ENCODE peak calls at places on chromosome 2, in nine cellular contexts. H, D, K, N, U, E, Z, J and Y are unnamed samples.

GRCh38 chr2:231152800-231153557 is 28.1 kb upstream of the HTR2B start:
- DNase-seq in H (peak; percentile 82), D (no peak), K (no peak), N (no peak), U (no peak), E (no peak), Z (no peak), J (no peak), Y (no peak)

GRCh38 chr2:31038385-31038784 is 99.9 kb downstream of the GALNT14 start:
- DNase-seq in H (no peak), D (no peak), K (no peak), N (no peak), U (no peak), E (no peak), Z (no peak), J (no peak), Y (no peak)

GRCh38 chr2:14385043-14385442 is 247.5 kb upstream of the LRATD1 start:
- DNase-seq in H (no peak), D (no peak), K (peak; percentile 11), N (no peak), U (no peak), E (no peak), Z (no peak), J (no peak), Y (no peak)

GRCh38 chr2:164910091-164910899 is 45.0 kb downstream of the SLC38A11 start:
- DNase-seq in H (no peak), D (peak; percentile 37), K (peak; percentile 64), N (no peak), U (no peak), E (peak; percentile 69), Z (no peak), J (peak; percentile 50), Y (no peak)

GRCh38 chr2:172428841-172429173 is 1.4 kb downstream of the ITGA6 start:
- DNase-seq in H (no peak), D (no peak), K (no peak), N (no peak), U (no peak), E (no peak), Z (no peak), J (no peak), Y (no peak)

GRCh38 chr2:99867690-99868089 is 274.7 kb downstream of the AFF3 start:
- DNase-seq in H (no peak), D (no peak), K (peak; percentile 18), N (no peak), U (no peak), E (peak; percentile 78), Z (no peak), J (no peak), Y (no peak)

GRCh38 chr2:198134287-198134955 is 330.0 kb downstream of the PLCL1 start:
- DNase-seq in H (no peak), D (no peak), K (no peak), N (no peak), U (no peak), E (no peak), Z (no peak), J (no peak), Y (no peak)

GRCh38 chr2:239386001-239386670 is 14.7 kb downstream of the HDAC4 start:
- DNase-seq in H (no peak), D (no peak), K (no peak), N (no peak), U (no peak), E (no peak), Z (peak; percentile 80), J (no peak), Y (no peak)

GRCh38 chr2:111101592-111101991 is 19.1 kb upstream of the BCL2L11 start:
- DNase-seq in H (no peak), D (no peak), K (no peak), N (no peak), U (no peak), E (no peak), Z (no peak), J (no peak), Y (no peak)

DNA sequence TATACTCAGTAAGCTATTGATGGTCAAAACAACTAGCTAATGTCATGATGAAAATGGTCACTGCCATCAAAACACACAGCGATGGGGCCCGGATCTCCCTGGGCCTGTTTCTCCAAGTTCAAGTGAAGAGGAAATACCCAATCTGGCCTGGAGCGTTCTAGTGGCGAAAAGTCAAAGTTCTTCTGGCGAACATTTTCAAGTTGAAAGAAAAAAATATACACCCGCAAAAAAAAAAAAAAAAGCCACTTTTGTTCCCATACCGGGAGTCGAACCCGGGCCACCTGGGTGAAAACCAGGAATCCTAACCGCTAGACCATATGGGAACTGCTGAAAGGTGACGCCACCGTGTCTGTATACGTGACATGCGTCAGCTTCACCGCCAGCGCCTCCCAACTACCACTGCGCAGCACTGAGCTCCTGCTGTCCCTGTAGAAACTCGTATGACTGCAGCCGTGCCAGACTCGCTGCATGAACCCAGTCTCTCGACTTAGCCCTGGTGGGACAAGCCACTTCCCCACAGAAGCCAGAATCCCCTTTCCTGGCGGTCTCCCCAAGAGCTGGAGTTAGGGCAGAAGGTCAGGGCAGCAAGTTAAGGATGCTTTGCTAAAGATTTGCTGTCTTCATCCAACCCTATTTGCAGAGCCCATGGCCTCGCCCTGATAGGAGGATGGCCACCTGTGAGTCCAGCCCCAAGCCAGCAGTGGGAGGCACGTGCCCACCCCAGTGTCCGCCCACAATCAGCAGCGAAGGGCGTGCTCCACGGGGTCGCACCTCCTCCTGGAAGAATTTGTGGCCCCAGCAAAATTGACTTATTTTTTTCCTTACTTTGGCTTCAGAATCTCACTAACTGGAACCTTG is 5.6 kb upstream of the IMP4 start:
- DNase-seq in H (no peak), D (peak; percentile 47), K (peak; percentile 83), N (peak; percentile 72), U (peak; percentile 55), E (peak; percentile 79), Z (peak; percentile 93), J (peak; percentile 23), Y (peak; percentile 86)
- TF ChIP-seq CTCF in H (peak; percentile 11), D (no peak), K (no peak), N (no peak), U (no peak), E (no peak), Z (no peak), J (no peak), Y (no peak)

DNA sequence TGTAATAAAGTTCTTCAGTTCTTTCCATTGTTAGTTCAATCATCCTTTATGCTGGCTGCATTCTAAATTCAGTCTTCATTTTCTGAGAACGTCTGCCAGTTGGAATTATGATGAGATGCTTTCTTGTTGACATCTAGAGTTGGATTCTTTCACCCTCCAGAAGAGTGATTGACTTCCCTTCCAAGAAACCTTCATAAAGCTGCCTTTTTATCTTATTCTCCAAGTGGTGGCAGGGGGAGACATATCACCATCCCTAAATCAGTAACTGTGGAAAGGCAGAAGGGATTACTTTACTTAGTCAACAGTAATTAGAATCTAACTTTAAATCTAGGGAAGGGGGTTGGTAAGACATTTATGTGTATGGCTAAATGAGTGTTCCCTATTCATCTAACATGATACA is 86.8 kb upstream of the GULP1 start:
- DNase-seq in H (no peak), D (no peak), K (no peak), N (no peak), U (no peak), E (no peak), Z (no peak), J (no peak), Y (no peak)
- TF ChIP-seq CTCF in H (no peak), D (no peak), K (no peak), N (no peak), U (no peak), E (no peak), Z (peak; percentile 30), J (no peak), Y (no peak)

GRCh38 chr2:71804251-71804650 is 343.4 kb downstream of the CYP26B1 start:
- DNase-seq in H (no peak), D (no peak), K (peak; percentile 7), N (no peak), U (no peak), E (no peak), Z (no peak), J (no peak), Y (no peak)
- TF ChIP-seq CTCF in H (peak; percentile 31), D (no peak), K (no peak), N (no peak), U (no peak), E (peak; percentile 39), Z (peak; percentile 51), J (no peak), Y (no peak)

DNA sequence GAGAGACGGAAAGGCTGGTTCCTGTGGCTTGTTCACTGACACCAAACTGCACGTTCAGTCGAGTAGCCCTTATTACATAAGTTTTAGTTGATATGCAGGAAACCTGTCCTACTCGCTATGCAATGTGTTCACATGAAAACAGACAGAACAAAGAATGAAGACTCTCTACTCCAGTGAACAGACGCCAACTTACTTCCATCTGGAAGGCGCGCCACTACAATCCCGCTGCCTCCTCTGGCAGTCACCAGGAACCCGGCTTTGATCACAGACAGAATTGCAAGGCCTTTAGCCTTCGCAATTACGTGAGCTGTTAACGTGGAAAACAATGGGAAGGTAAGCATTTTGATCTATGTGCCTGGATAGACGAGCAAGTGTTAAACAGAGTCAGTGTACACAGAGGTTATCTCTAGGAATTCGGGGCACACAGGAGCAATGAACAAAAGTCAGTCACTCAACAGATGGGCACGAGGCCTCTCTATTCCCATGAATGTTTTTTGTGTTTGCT is 14.2 kb downstream of the SH3YL1 start:
- DNase-seq in H (no peak), D (no peak), K (no peak), N (no peak), U (no peak), E (no peak), Z (no peak), J (no peak), Y (no peak)
- TF ChIP-seq CTCF in H (no peak), D (no peak), K (no peak), N (no peak), U (no peak), E (no peak), Z (no peak), J (no peak), Y (no peak)

GRCh38 chr2:171089489-171089888 is 71.2 kb downstream of the TLK1 start:
- DNase-seq in H (no peak), D (no peak), K (no peak), N (no peak), U (no peak), E (no peak), Z (no peak), J (no peak), Y (no peak)
- TF ChIP-seq CTCF in H (no peak), D (no peak), K (no peak), N (no peak), U (no peak), E (no peak), Z (no peak), J (no peak), Y (no peak)

GRCh38 chr2:88919087-88919738 is 227.7 kb downstream of the RPIA start:
- DNase-seq in H (no peak), D (peak; percentile 32), K (peak; percentile 51), N (no peak), U (no peak), E (peak; percentile 14), Z (no peak), J (no peak), Y (peak; percentile 29)
- TF ChIP-seq CTCF in H (peak; percentile 53), D (peak; percentile 53), K (peak; percentile 74), N (no peak), U (no peak), E (peak; percentile 49), Z (peak; percentile 76), J (peak; percentile 71), Y (peak; percentile 24)

DNA sequence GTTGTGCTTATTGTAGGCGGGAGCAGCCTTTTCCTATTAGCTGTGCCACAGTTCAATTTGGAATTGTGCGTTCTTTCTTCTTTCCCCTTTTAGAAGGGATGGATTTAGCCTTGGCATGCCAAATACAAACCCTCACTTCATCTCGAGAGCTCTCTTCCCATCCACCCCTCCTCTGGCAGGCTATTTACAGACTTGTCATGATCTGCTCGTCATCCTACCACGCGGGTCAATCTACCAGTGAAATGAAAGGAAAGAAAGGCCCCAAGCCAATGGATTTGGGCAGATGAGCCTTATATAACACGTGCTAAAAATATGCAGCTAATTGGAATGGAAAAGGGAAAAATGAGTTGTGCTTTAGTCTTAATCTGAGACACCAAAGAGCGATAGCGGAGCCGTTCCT is 277.5 kb downstream of the PRKCE start:
- DNase-seq in H (no peak), D (no peak), K (no peak), N (no peak), U (no peak), E (no peak), Z (no peak), J (no peak), Y (no peak)
- TF ChIP-seq CTCF in H (no peak), D (no peak), K (no peak), N (no peak), U (no peak), E (no peak), Z (no peak), J (no peak), Y (no peak)